ENCODE peak calls at places on chromosomes 5 and 9, in five cellular contexts. F is MCF 10A; E is naive thymus-derived CD8-positive, alpha-beta T cell; Q is fibroblast of the conjunctiva; R is NCI-H345. M is an unnamed sample.

GRCh38 chr9:17938256-17938655 is 359.4 kb downstream of the SH3GL2 start:
- DNase-seq in F (no peak), E (no peak), Q (no peak), R (no peak), M (no peak)

GRCh38 chr9:132673355-132673754 is 3.1 kb downstream of the GTF3C4 start:
- DNase-seq in F (peak), E (no peak), Q (peak), R (no peak), M (no peak)

GRCh38 chr9:93958875-93959682 is 3.9 kb upstream of the BARX1 start:
- DNase-seq in F (no peak), E (no peak), Q (no peak), R (no peak), M (no peak)

GRCh38 chr9:127170652-127171051 is 48.2 kb upstream of the ANGPTL2 start:
- DNase-seq in F (no peak), E (no peak), Q (no peak), R (no peak), M (no peak)

GRCh38 chr9:1995084-1995483 is 20.1 kb upstream of the SMARCA2 start:
- DNase-seq in F (no peak), E (no peak), Q (no peak), R (no peak), M (no peak)

GRCh38 chr9:33202552-33203300 is 35.6 kb upstream of the B4GALT1 start:
- DNase-seq in F (no peak), E (peak), Q (no peak), R (no peak), M (no peak)

GRCh38 chr5:79875230-79875629 is 115.8 kb downstream of the MTX3 start:
- DNase-seq in F (no peak), E (no peak), Q (no peak), R (no peak), M (no peak)

GRCh38 chr5:137344723-137345322 is 154.3 kb downstream of the SPOCK1 start:
- DNase-seq in F (peak), E (no peak), Q (peak), R (peak), M (peak)

GRCh38 chr9:105694848-105695581 is 674 bp downstream of the TMEM38B start:
- DNase-seq in F (peak), E (peak), Q (peak), R (peak), M (no peak)

GRCh38 chr9:2465921-2466460 is 155.6 kb upstream of the VLDLR start:
- DNase-seq in F (peak), E (no peak), Q (no peak), R (peak), M (no peak)

GRCh38 chr5:108216890-108217289 is 165.0 kb downstream of the FBXL17 start:
- DNase-seq in F (peak), E (no peak), Q (no peak), R (no peak), M (no peak)